ENCODE peak calls at places on chromosome 15, in nine cellular contexts. Y is psoas muscle; E is effector memory CD4-positive, alpha-beta T cell; Q is A673; T is stomach; X is endothelial cell of umbilical vein; A is mammary epithelial cell; M is mesendoderm; V is lung. G is an unnamed sample. For H3K4me1, the result is how much of the 10 kb centered on the place peaks cover.

GRCh38 chr15:57345584-57345983 is 30.7 kb upstream of the CGNL1 start:
- DNase-seq in T (no peak), X (peak), Y (no peak), V (no peak), E (no peak), Q (peak), A (no peak), M (peak), G (no peak)

GRCh38 chr15:88655103-88655553 is 16.3 kb downstream of the ISG20 start:
- DNase-seq in A (no peak), M (no peak), Q (no peak), V (peak), Y (no peak), T (peak), E (no peak), X (no peak), G (no peak)

GRCh38 chr15:57213783-57214366 is 162.4 kb upstream of the CGNL1 start:
- DNase-seq in X (peak), V (no peak), Q (peak), T (no peak), E (no peak), M (peak), Y (no peak), A (peak), G (peak)

GRCh38 chr15:75156306-75157215 is 45.1 kb upstream of the C15orf39 start:
- DNase-seq in E (no peak), Y (no peak), T (no peak), A (no peak), X (no peak), Q (no peak), V (no peak), M (peak), G (no peak)

GRCh38 chr15:84734794-84735479 is 13.5 kb upstream of the ZNF592 start:
- DNase-seq in Y (no peak), X (no peak), M (peak), Q (peak), T (peak), E (peak), V (peak), A (peak), G (peak)

GRCh38 chr15:63509933-63510547 is 5.6 kb downstream of the USP3 start:
- DNase-seq in Q (peak), V (no peak), T (no peak), X (peak), E (no peak), A (peak), M (no peak), Y (no peak), G (no peak)

GRCh38 chr15:25863067-25863967 is at the start of gene ATP10A:
- DNase-seq in Q (no peak), X (no peak), A (no peak), M (peak), V (no peak), Y (peak), E (peak), T (no peak), G (peak)

GRCh38 chr15:58538225-58538731 is 106.5 kb downstream of the LIPC start:
- DNase-seq in T (no peak), X (no peak), V (no peak), Y (no peak), Q (no peak), E (no peak), M (no peak), A (no peak), G (no peak)

GRCh38 chr15:85412956-85413854 is 32.8 kb downstream of the AKAP13 start:
- DNase-seq in Q (peak), X (peak), M (peak), E (peak), A (peak), Y (peak), T (peak), V (peak), G (peak)

GRCh38 chr15:68791431-68792283 is 29.0 kb downstream of the ANP32A start:
- DNase-seq in Y (no peak), T (no peak), E (peak), V (no peak), Q (no peak), X (no peak), A (peak), M (peak), G (no peak)

GRCh38 chr15:47897525-47897924 is 180.2 kb downstream of the SEMA6D start:
- DNase-seq in X (no peak), M (no peak), A (peak), Q (no peak), V (no peak), E (no peak), T (no peak), Y (no peak), G (no peak)

GRCh38 chr15:40046721-40047412 is 7.9 kb upstream of the SRP14 start:
- DNase-seq in V (no peak), A (peak), X (peak), Q (peak), T (no peak), M (no peak), Y (no peak), E (no peak), G (peak)

GRCh38 chr15:40048155-40048792 is 9.3 kb upstream of the SRP14 start:
- DNase-seq in E (no peak), X (peak), M (no peak), A (no peak), Y (no peak), Q (no peak), T (peak), V (peak), G (peak)

GRCh38 chr15:40050788-40051615 is 12.0 kb upstream of the SRP14 start:
- DNase-seq in Y (no peak), V (no peak), E (no peak), T (no peak), X (no peak), A (no peak), M (peak), Q (peak), G (no peak)

GRCh38 chr15:40047413-40048154 is 8.6 kb upstream of the SRP14 start:
- DNase-seq in V (peak), X (peak), E (no peak), Y (peak), A (peak), M (no peak), T (peak), Q (peak), G (peak)

DNA sequence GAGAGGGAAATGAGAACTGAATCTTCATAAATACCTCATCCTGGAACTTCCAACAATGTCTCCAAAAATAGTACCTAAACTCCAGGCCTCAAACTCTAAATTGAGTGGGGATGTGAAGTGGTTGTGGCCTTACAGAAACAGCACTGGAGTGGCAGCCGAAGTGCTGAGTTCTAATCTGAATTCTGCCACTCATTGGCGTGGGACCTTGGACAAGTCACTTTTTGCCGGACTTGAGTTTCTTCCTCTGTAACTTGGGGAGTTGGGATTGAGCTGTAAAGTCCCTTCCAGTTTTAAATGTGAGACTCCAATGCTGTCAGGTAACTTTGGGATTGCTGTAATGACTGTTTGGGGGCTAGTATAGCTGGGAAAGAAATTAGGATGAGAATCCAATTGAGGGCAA is 10.1 kb upstream of the SRP14 start:
- DNase-seq in X (no peak), A (no peak), T (no peak), Q (no peak), V (no peak), E (no peak), Y (no peak), M (no peak), G (no peak)
- H3K4me1 ChIP-seq in X (under half), A (under half), T (under half), Q (under half), V (under half), E (under half), Y (under half), M (under half), G (under half)

GRCh38 chr15:70794596-70795310 is 31.4 kb upstream of the UACA start:
- DNase-seq in M (no peak), T (no peak), E (no peak), X (no peak), A (no peak), Y (no peak), Q (no peak), V (no peak), G (no peak)
- H3K4me3 ChIP-seq in M (no peak), T (no peak), E (no peak), X (no peak), A (no peak), Y (no peak), Q (no peak), V (no peak), G (peak)

GRCh38 chr15:89780601-89781000 is 4.5 kb downstream of the MESP2 start:
- DNase-seq in Y (no peak), E (no peak), X (no peak), M (no peak), V (no peak), T (no peak), Q (no peak), A (no peak), G (no peak)
- H3K27ac ChIP-seq in Y (no peak), E (no peak), X (no peak), M (no peak), V (no peak), T (no peak), Q (no peak), A (no peak), G (no peak)

GRCh38 chr15:67101981-67102929 is 36.9 kb downstream of the SMAD3 start:
- DNase-seq in T (no peak), V (no peak), M (no peak), E (no peak), Q (no peak), A (peak), Y (no peak), X (peak), G (peak)
- H3K4me1 ChIP-seq in T (half or more), V (under half), M (under half), E (half or more), Q (half or more), A (half or more), Y (half or more), X (half or more), G (half or more)

GRCh38 chr15:92100751-92101150 is 247.2 kb downstream of the SLCO3A1 start:
- DNase-seq in Y (no peak), M (no peak), E (no peak), T (no peak), A (no peak), X (no peak), Q (no peak), V (no peak), G (no peak)
- H3K4me3 ChIP-seq in Y (no peak), M (no peak), E (no peak), T (no peak), A (no peak), X (no peak), Q (no peak), V (no peak), G (no peak)

GRCh38 chr15:60395276-60396011 is 2.3 kb downstream of the ANXA2 start:
- DNase-seq in X (no peak), M (no peak), Y (no peak), A (peak), Q (no peak), E (no peak), T (no peak), V (no peak), G (peak)

GRCh38 chr15:60396964-60397771 is 618 bp downstream of the ANXA2 start:
- DNase-seq in Y (peak), E (peak), V (peak), X (no peak), Q (peak), A (peak), T (peak), M (peak), G (peak)

GRCh38 chr15:60397772-60398445 is at the start of gene ANXA2:
- DNase-seq in A (peak), T (peak), Y (peak), X (peak), E (peak), V (peak), Q (peak), M (peak), G (peak)

GRCh38 chr15:60396560-60396963 is 1.2 kb downstream of the ANXA2 start:
- DNase-seq in A (peak), E (no peak), M (no peak), Y (no peak), V (no peak), T (no peak), X (no peak), Q (no peak), G (peak)

GRCh38 chr15:60396100-60396499 is 1.7 kb downstream of the ANXA2 start:
- DNase-seq in Y (no peak), T (peak), E (no peak), M (peak), V (peak), A (peak), X (no peak), Q (no peak), G (peak)
- H3K27ac ChIP-seq in Y (peak), T (peak), E (no peak), M (no peak), V (peak), A (peak), X (peak), Q (peak), G (peak)

GRCh38 chr15:101121511-101122090 is 130.2 kb downstream of the CHSY1 start:
- DNase-seq in A (peak), V (peak), M (peak), Y (peak), T (peak), E (no peak), Q (peak), X (peak), G (peak)
- H3K4me1 ChIP-seq in A (under half), V (under half), M (under half), Y (under half), T (under half), E (under half), Q (under half), X (under half), G (half or more)